ENCODE peak calls at places on chromosome 1, in five cellular contexts. U is IMR-90; V is gastroesophageal sphincter; O is stimulated activated effector memory CD8-positive, alpha-beta T cell treated with anti-CD3 and anti-CD28 coated beads, Interleukin-12 subunit alpha, Interleukin-12 subunit beta, amount 100 ng/mL, for 72 hours; R is activated T-cell treated with anti-CD3 and anti-CD28 coated beads, Interleukin-2, amount 50 U/mL, for 4 hours. L is an unnamed sample.

GRCh38 chr1:228459091-228459993 is 27.8 kb upstream of the RNF187 start:
- ATAC-seq in O (no peak), V (peak), U (peak), R (no peak), L (no peak)

GRCh38 chr1:169484683-169485426 is 889 bp downstream of the SLC19A2 start:
- ATAC-seq in O (peak), R (peak), U (peak), V (peak), L (peak)

GRCh38 chr1:98368995-98369394 is 292.5 kb upstream of the SNX7 start:
- ATAC-seq in R (no peak), U (no peak), V (no peak), O (no peak), L (no peak)

GRCh38 chr1:217453816-217454215 is 177.1 kb downstream of the GPATCH2 start:
- ATAC-seq in R (no peak), U (no peak), O (no peak), V (no peak), L (no peak)

GRCh38 chr1:94628174-94628843 is 86.8 kb upstream of the F3 start:
- ATAC-seq in U (no peak), R (no peak), V (no peak), O (no peak), L (no peak)

GRCh38 chr1:161054232-161054631 is 8.5 kb upstream of the USF1 start:
- ATAC-seq in V (no peak), U (no peak), O (no peak), R (no peak), L (no peak)

GRCh38 chr1:66940968-66941367 is 16.2 kb downstream of the MIER1 start:
- ATAC-seq in O (peak), R (no peak), V (no peak), U (no peak), L (no peak)

GRCh38 chr1:23727362-23727811 is 15.9 kb upstream of the ELOA start:
- ATAC-seq in R (no peak), O (no peak), U (peak), V (peak), L (no peak)

GRCh38 chr1:236858203-236858602 is 63.1 kb downstream of the MTR start:
- ATAC-seq in R (no peak), O (no peak), U (no peak), V (no peak), L (peak)

GRCh38 chr1:213761845-213762407 is 225.8 kb upstream of the PROX1 start:
- ATAC-seq in R (peak), U (no peak), V (no peak), O (peak), L (peak)

GRCh38 chr1:109652446-109652845 is 3.5 kb upstream of the GSTM4 start:
- ATAC-seq in R (no peak), O (no peak), V (no peak), U (no peak), L (no peak)